ENCODE peak calls at places on chromosome 19, in five cellular contexts. A is Kasumi-1; E is T-helper 2 cell; L is astrocyte of the hippocampus; M is activated CD4-positive, alpha-beta T cell treated with anti-CD3 and anti-CD28 coated beads for 4 hours. R is an unnamed sample.

GRCh38 chr19:14015454-14016035 is 9.4 kb upstream of the RFX1 start:
- DNase-seq in L (peak; percentile 22), A (no peak), E (no peak), M (no peak), R (no peak)

GRCh38 chr19:7366701-7367420 is 18.1 kb downstream of the ARHGEF18 start:
- DNase-seq in A (peak; percentile 40), L (peak; percentile 40), M (no peak), E (no peak), R (no peak)

GRCh38 chr19:29714953-29715694 is at the start of gene C19orf12:
- DNase-seq in A (peak; percentile 29), M (peak; percentile 66), L (peak; percentile 81), E (peak; percentile 37), R (peak; percentile 65)

GRCh38 chr19:23118400-23118799 is 1.6 kb downstream of the ZNF730 start:
- DNase-seq in M (no peak), E (no peak), A (no peak), L (no peak), R (no peak)

GRCh38 chr19:46022431-46023310 is at the start of gene PGLYRP1:
- DNase-seq in L (no peak), M (no peak), E (no peak), A (no peak), R (no peak)

GRCh38 chr19:29098091-29098490 is 114.9 kb downstream of the UQCRFS1 start:
- DNase-seq in L (no peak), A (no peak), M (no peak), E (no peak), R (no peak)

GRCh38 chr19:28472111-28472510 is 740.8 kb downstream of the UQCRFS1 start:
- DNase-seq in L (peak; percentile 46), M (no peak), E (no peak), A (no peak), R (no peak)

GRCh38 chr19:50383307-50383851 is 768 bp upstream of the POLD1 start:
- DNase-seq in A (no peak), E (no peak), L (no peak), M (no peak), R (no peak)

GRCh38 chr19:44752123-44752815 is 3.8 kb downstream of the BCL3 start:
- DNase-seq in L (no peak), E (no peak), A (no peak), M (no peak), R (peak; percentile 11)

GRCh38 chr19:7272856-7273578 is 21.2 kb downstream of the INSR start:
- DNase-seq in M (no peak), A (peak; percentile 68), L (no peak), E (no peak), R (no peak)

GRCh38 chr19:5491565-5491964 is 36.3 kb downstream of the ZNRF4 start:
- DNase-seq in A (no peak), L (no peak), M (no peak), E (no peak), R (no peak)

GRCh38 chr19:40799558-40800338 is 757 bp downstream of the EGLN2 start:
- DNase-seq in A (no peak), L (peak; percentile 56), E (no peak), M (no peak), R (peak; percentile 27)

GRCh38 chr19:52941941-52942370 is 18.7 kb upstream of the ZNF888 start:
- DNase-seq in A (no peak), M (peak; percentile 14), L (peak; percentile 48), E (no peak), R (peak; percentile 69)

GRCh38 chr19:19643158-19644053 is at the start of gene GMIP:
- DNase-seq in L (peak; percentile 78), E (peak; percentile 83), A (peak; percentile 54), M (peak; percentile 85), R (peak; percentile 94)

GRCh38 chr19:41323023-41323422 is 13.1 kb downstream of the CCDC97 start:
- DNase-seq in L (peak; percentile 52), M (no peak), E (no peak), A (peak; percentile 41), R (no peak)

GRCh38 chr19:35959968-35960320 is 23.8 kb downstream of the LRFN3 start:
- DNase-seq in L (no peak), E (no peak), A (no peak), M (no peak), R (no peak)

GRCh38 chr19:33071887-33072286 is 7.2 kb upstream of the RHPN2 start:
- DNase-seq in E (no peak), L (no peak), A (no peak), M (no peak), R (no peak)

GRCh38 chr19:29480507-29480906 is 45.3 kb upstream of the VSTM2B start:
- DNase-seq in M (no peak), A (no peak), E (no peak), L (no peak), R (no peak)

GRCh38 chr19:3573162-3573857 is 566 bp downstream of the HMG20B start:
- DNase-seq in L (peak; percentile 42), A (no peak), E (no peak), M (no peak), R (peak; percentile 72)

GRCh38 chr19:40599331-40600085 is 1.7 kb upstream of the LTBP4 start:
- DNase-seq in L (no peak), E (no peak), M (no peak), A (no peak), R (no peak)

GRCh38 chr19:57103573-57104277 is 16.1 kb upstream of the USP29 start:
- DNase-seq in L (peak; percentile 61), A (peak; percentile 64), M (peak; percentile 51), E (peak; percentile 42), R (no peak)

GRCh38 chr19:41564515-41565383 is 11.2 kb upstream of the CEACAM21 start:
- DNase-seq in M (no peak), E (no peak), A (no peak), L (peak; percentile 3), R (no peak)

R was measured in mucosa of descending colon.